ENCODE peak calls at places on chromosomes 12 and 14, in seven cellular contexts. C is uterus, P is DND-41, W is psoas muscle, Y is thoracic aorta, G is left lung, U is cardiac muscle cell. T is an unnamed sample.

GRCh38 chr12:71691504-71692129 is 5.7 kb downstream of the TMEM19 start:
- DNase-seq in P (no peak), G (no peak), Y (no peak), C (no peak), W (no peak), U (no peak), T (peak; percentile 57)

GRCh38 chr12:1913377-1914115 is 4.9 kb downstream of the CACNA2D4 start:
- DNase-seq in W (no peak), U (no peak), Y (no peak), G (no peak), P (peak; percentile 1), C (no peak), T (no peak)

GRCh38 chr12:127060310-127060847 is 1206.6 kb upstream of the TMEM132C start:
- DNase-seq in U (no peak), Y (no peak), G (no peak), C (no peak), P (no peak), W (no peak), T (no peak)

GRCh38 chr12:16593546-16593945 is 12.4 kb downstream of the LMO3 start:
- DNase-seq in C (no peak), Y (no peak), U (no peak), G (no peak), W (no peak), P (no peak), T (no peak)

GRCh38 chr12:131500564-131500963 is 210.3 kb upstream of the SFSWAP start:
- DNase-seq in G (no peak), U (no peak), C (no peak), Y (no peak), P (no peak), W (no peak), T (no peak)

GRCh38 chr12:8780389-8780788 is 42.0 kb upstream of the A2ML1 start:
- DNase-seq in G (no peak), U (peak; percentile 52), Y (no peak), C (no peak), P (no peak), W (no peak), T (peak; percentile 33)

GRCh38 chr14:58138065-58138718 is 13.8 kb downstream of the ARMH4 start:
- DNase-seq in C (no peak), P (no peak), G (no peak), U (no peak), Y (no peak), W (no peak), T (no peak)

GRCh38 chr14:58824106-58824505 is 186.3 kb downstream of the DACT1 start:
- DNase-seq in G (no peak), Y (no peak), U (no peak), P (no peak), W (no peak), C (no peak), T (no peak)

GRCh38 chr12:15757553-15758255 is 31.5 kb downstream of the EPS8 start:
- DNase-seq in U (peak; percentile 80), Y (peak; percentile 6), P (no peak), W (no peak), C (peak; percentile 40), G (no peak), T (no peak)

GRCh38 chr14:93103392-93104080 is 12.2 kb downstream of the ITPK1 start:
- DNase-seq in G (peak; percentile 67), C (no peak), U (no peak), Y (no peak), P (peak; percentile 88), W (peak; percentile 61), T (peak; percentile 71)

GRCh38 chr12:111819191-111820158 is 22.6 kb upstream of the MAPKAPK5 start:
- DNase-seq in P (no peak), U (no peak), C (no peak), G (no peak), Y (no peak), W (no peak), T (peak; percentile 59)

GRCh38 chr14:73463411-73463810 is 5.1 kb upstream of the NUMB start:
- DNase-seq in U (peak; percentile 93), P (peak; percentile 17), Y (peak; percentile 33), C (peak; percentile 32), W (peak; percentile 70), G (peak; percentile 63), T (no peak)

GRCh38 chr12:108711486-108712163 is 19.7 kb downstream of the CORO1C start:
- DNase-seq in W (no peak), G (no peak), C (no peak), P (no peak), Y (no peak), U (no peak), T (no peak)

GRCh38 chr14:33765251-33765650 is 185.6 kb downstream of the EGLN3 start:
- DNase-seq in G (no peak), P (peak; percentile 15), W (no peak), Y (no peak), C (no peak), U (peak; percentile 93), T (no peak)

GRCh38 chr14:71474866-71475265 is 457.4 kb upstream of the RGS6 start:
- DNase-seq in C (no peak), P (no peak), G (no peak), U (no peak), W (no peak), Y (no peak), T (no peak)

GRCh38 chr12:78914859-78915331 is 50.3 kb downstream of the SYT1 start:
- DNase-seq in C (no peak), G (no peak), Y (no peak), P (no peak), W (no peak), U (no peak), T (no peak)

GRCh38 chr14:103404032-103404918 is 19.1 kb downstream of the MARK3 start:
- DNase-seq in C (no peak), G (no peak), Y (no peak), W (no peak), P (no peak), U (peak; percentile 66), T (no peak)

GRCh38 chr12:57896437-57897201 is 44.7 kb upstream of the ATP23 start:
- DNase-seq in Y (no peak), C (peak; percentile 85), P (no peak), W (peak; percentile 85), U (peak; percentile 88), G (peak; percentile 79), T (no peak)

GRCh38 chr14:61434315-61434714 is 112.9 kb downstream of the PRKCH start:
- DNase-seq in Y (no peak), G (no peak), W (no peak), P (no peak), C (no peak), U (no peak), T (no peak)

GRCh38 chr14:100879194-100879593 is 24.3 kb downstream of the RTL1 start:
- DNase-seq in P (no peak), U (no peak), Y (no peak), W (peak; percentile 23), C (no peak), G (no peak), T (no peak)

GRCh38 chr14:91416744-91417133 is 881 bp downstream of the CCDC88C start:
- DNase-seq in Y (no peak), U (no peak), W (no peak), G (no peak), P (peak; percentile 36), C (no peak), T (peak; percentile 47)

GRCh38 chr14:91415794-91416743 is 1.6 kb downstream of the CCDC88C start:
- DNase-seq in C (no peak), U (no peak), Y (no peak), G (no peak), P (peak; percentile 80), W (no peak), T (peak; percentile 90)

GRCh38 chr14:91413547-91414474 is 3.8 kb downstream of the CCDC88C start:
- DNase-seq in W (no peak), C (no peak), G (peak; percentile 83), P (no peak), Y (no peak), U (no peak), T (peak; percentile 51)

GRCh38 chr14:91412939-91413338 is 4.7 kb downstream of the CCDC88C start:
- DNase-seq in P (no peak), Y (no peak), W (no peak), G (no peak), C (no peak), U (no peak), T (no peak)

DNA sequence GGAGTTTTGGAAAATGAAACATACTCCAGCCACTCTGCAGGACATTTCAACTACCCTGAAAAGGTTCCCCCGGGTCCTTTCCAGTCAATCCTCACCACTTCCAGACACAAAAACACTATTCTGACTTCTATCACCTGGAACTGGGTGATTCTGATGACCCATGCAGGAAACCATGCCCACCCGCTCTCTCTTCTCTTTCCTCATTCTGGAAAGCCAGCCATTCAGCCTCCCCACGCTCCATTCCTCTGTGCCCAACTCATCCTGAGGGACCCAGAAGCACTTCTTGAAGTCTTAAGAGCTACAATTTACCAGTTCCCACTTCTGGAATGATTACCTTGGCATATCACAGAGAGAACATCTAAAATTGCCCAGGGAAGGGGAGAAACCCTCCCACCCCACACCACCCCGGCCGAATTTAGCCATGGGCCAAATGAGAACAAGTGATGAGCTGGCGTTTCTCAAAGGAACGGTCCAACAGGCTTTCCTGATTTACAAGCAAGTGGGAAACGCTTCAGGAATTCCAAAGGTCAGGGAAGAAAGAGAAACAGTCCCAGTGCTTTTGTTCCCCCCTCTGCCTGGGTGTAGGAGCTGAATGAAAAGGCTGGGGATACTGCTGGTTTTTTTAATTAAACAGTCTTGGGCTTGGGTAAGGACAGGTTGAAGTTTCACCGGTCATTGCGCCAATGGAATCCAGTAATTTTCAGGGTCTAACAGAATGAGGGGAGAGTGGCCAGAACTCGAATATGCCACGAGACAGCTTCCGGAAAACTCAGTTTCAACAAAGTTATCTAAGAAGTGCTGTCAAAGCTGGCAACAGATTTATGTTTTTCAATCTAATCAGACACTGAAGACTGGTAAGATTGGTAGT is 2.9 kb downstream of the CCDC88C start:
- DNase-seq in Y (no peak), G (no peak), P (no peak), C (no peak), U (no peak), W (no peak), T (no peak)
- H3K4me3 ChIP-seq in Y (no peak overlapping the region), G (no peak overlapping the region), P (no peak overlapping the region), C (no peak overlapping the region), U (no peak overlapping the region), W (no peak overlapping the region), T (peak overlapping the region; percentile 89)

GRCh38 chr14:50524731-50525510 is 7.4 kb downstream of the MAP4K5 start:
- DNase-seq in U (no peak), P (no peak), Y (no peak), W (no peak), G (no peak), C (no peak), T (peak; percentile 26)
- H3K4me1 ChIP-seq in U (peaks cover under 1% of the 10 kb centered on the region), P (peaks cover 26% of the 10 kb centered on the region), Y (peaks cover 58% of the 10 kb centered on the region), W (peaks cover 19% of the 10 kb centered on the region), G (peaks cover 68% of the 10 kb centered on the region), C (peaks cover 7% of the 10 kb centered on the region), T (peaks cover 20% of the 10 kb centered on the region)

DNA sequence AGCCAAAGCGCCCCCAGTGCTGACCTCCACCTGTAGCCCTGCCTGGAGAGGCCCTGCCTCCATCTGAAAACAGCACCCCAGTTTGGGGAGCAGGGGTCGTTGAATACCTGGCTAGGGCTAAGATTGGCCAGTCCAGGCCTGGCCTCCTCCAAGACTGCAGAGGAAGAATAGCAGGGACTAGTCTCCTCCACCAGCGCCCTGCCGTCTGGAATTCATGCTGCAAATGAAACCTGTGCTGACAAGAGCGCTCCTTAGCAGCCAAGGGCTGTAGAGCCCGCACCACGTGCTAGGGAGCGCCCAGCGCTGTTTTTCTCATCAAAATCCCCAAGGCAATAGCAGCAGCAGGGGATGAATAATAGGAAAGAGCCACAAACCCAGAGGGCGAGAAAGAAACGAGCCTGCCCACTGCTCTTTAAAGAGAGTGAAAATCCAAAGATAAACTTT is 3.4 kb downstream of the COL2A1 start:
- DNase-seq in W (no peak), U (peak; percentile 74), G (peak; percentile 64), C (no peak), Y (no peak), P (no peak), T (no peak)
- H3K4me3 ChIP-seq in W (peak overlapping the region; percentile 67), U (peak overlapping the region; percentile 35), G (peak overlapping the region; percentile 27), C (peak overlapping the region; percentile 38), Y (peak overlapping the region; percentile 79), P (no peak overlapping the region), T (no peak overlapping the region)

GRCh38 chr12:98344630-98345029 is 170.8 kb upstream of the TMPO start:
- DNase-seq in W (no peak), U (no peak), Y (no peak), C (no peak), P (no peak), G (no peak), T (no peak)
- H3K4me1 ChIP-seq in W (no peaks in the 10 kb centered on the region), U (no peaks in the 10 kb centered on the region), Y (no peaks in the 10 kb centered on the region), C (no peaks in the 10 kb centered on the region), P (no peaks in the 10 kb centered on the region), G (no peaks in the 10 kb centered on the region), T (peaks cover 12% of the 10 kb centered on the region)